ENCODE peak calls at places on chromosomes 16 and 17, in nine cellular contexts. One of them, this sample, is unnamed.

GRCh38 chr17:44356241-44356640 is 7.4 kb downstream of the FAM171A2 start:
- DNase-seq in stimulated activated CD8-positive, alpha-beta memory T cell treated with anti-CD3 and anti-CD28 coated beads, Interleukin-15, amount 100 ng/mL, for 1 hour: no peak
- DNase-seq in 8988T: peak
- DNase-seq in choroid plexus epithelial cell: no peak
- DNase-seq in activated T-helper 1 cell treated with anti-CD3 and anti-CD28 coated beads, Interleukin-12 subunit alpha, Interleukin-12 subunit beta, Interleukin-2, Interleukin-4 antibody, amounts not matched to agents 30 ng/mL and 10 ng/mL and 1 ng/mL, durations not matched to agents 14 hours and 24 hours and 36 hours: no peak
- DNase-seq in fibroblast of villous mesenchyme: no peak
- DNase-seq in memory B cell: no peak
- DNase-seq in T1000: no peak
- DNase-seq in renal cortical epithelial cell: no peak
- DNase-seq in this sample: no peak

GRCh38 chr16:23408242-23409201 is 44.5 kb downstream of the COG7 start:
- DNase-seq in stimulated activated CD8-positive, alpha-beta memory T cell treated with anti-CD3 and anti-CD28 coated beads, Interleukin-15, amount 100 ng/mL, for 1 hour: no peak
- DNase-seq in 8988T: peak
- DNase-seq in activated T-helper 1 cell treated with anti-CD3 and anti-CD28 coated beads, Interleukin-12 subunit alpha, Interleukin-12 subunit beta, Interleukin-2, Interleukin-4 antibody, amounts not matched to agents 30 ng/mL and 10 ng/mL and 1 ng/mL, durations not matched to agents 14 hours and 24 hours and 36 hours: no peak
- DNase-seq in T1000: no peak
- DNase-seq in choroid plexus epithelial cell: peak
- DNase-seq in fibroblast of villous mesenchyme: peak
- DNase-seq in memory B cell: no peak
- DNase-seq in renal cortical epithelial cell: no peak
- DNase-seq in this sample: no peak

GRCh38 chr17:1011138-1011537 is 14.2 kb downstream of the TIMM22 start:
- DNase-seq in fibroblast of villous mesenchyme: no peak
- DNase-seq in 8988T: no peak
- DNase-seq in choroid plexus epithelial cell: no peak
- DNase-seq in renal cortical epithelial cell: no peak
- DNase-seq in T1000: no peak
- DNase-seq in memory B cell: no peak
- DNase-seq in activated T-helper 1 cell treated with anti-CD3 and anti-CD28 coated beads, Interleukin-12 subunit alpha, Interleukin-12 subunit beta, Interleukin-2, Interleukin-4 antibody, amounts not matched to agents 30 ng/mL and 10 ng/mL and 1 ng/mL, durations not matched to agents 14 hours and 24 hours and 36 hours: no peak
- DNase-seq in stimulated activated CD8-positive, alpha-beta memory T cell treated with anti-CD3 and anti-CD28 coated beads, Interleukin-15, amount 100 ng/mL, for 1 hour: no peak
- DNase-seq in this sample: no peak

GRCh38 chr17:36936455-36936934 is 780 bp upstream of the LHX1 start:
- DNase-seq in stimulated activated CD8-positive, alpha-beta memory T cell treated with anti-CD3 and anti-CD28 coated beads, Interleukin-15, amount 100 ng/mL, for 1 hour: no peak
- DNase-seq in activated T-helper 1 cell treated with anti-CD3 and anti-CD28 coated beads, Interleukin-12 subunit alpha, Interleukin-12 subunit beta, Interleukin-2, Interleukin-4 antibody, amounts not matched to agents 30 ng/mL and 10 ng/mL and 1 ng/mL, durations not matched to agents 14 hours and 24 hours and 36 hours: no peak
- DNase-seq in memory B cell: peak
- DNase-seq in T1000: no peak
- DNase-seq in 8988T: no peak
- DNase-seq in renal cortical epithelial cell: no peak
- DNase-seq in choroid plexus epithelial cell: no peak
- DNase-seq in fibroblast of villous mesenchyme: no peak
- DNase-seq in this sample: no peak

GRCh38 chr16:67154578-67155304 is 3.9 kb upstream of the B3GNT9 start:
- DNase-seq in T1000: no peak
- DNase-seq in stimulated activated CD8-positive, alpha-beta memory T cell treated with anti-CD3 and anti-CD28 coated beads, Interleukin-15, amount 100 ng/mL, for 1 hour: no peak
- DNase-seq in renal cortical epithelial cell: no peak
- DNase-seq in choroid plexus epithelial cell: no peak
- DNase-seq in fibroblast of villous mesenchyme: no peak
- DNase-seq in memory B cell: peak
- DNase-seq in activated T-helper 1 cell treated with anti-CD3 and anti-CD28 coated beads, Interleukin-12 subunit alpha, Interleukin-12 subunit beta, Interleukin-2, Interleukin-4 antibody, amounts not matched to agents 30 ng/mL and 10 ng/mL and 1 ng/mL, durations not matched to agents 14 hours and 24 hours and 36 hours: no peak
- DNase-seq in 8988T: peak
- DNase-seq in this sample: no peak

GRCh38 chr17:73476890-73477350 is 165.1 kb upstream of the CDC42EP4 start:
- DNase-seq in choroid plexus epithelial cell: no peak
- DNase-seq in stimulated activated CD8-positive, alpha-beta memory T cell treated with anti-CD3 and anti-CD28 coated beads, Interleukin-15, amount 100 ng/mL, for 1 hour: no peak
- DNase-seq in 8988T: no peak
- DNase-seq in renal cortical epithelial cell: no peak
- DNase-seq in fibroblast of villous mesenchyme: no peak
- DNase-seq in T1000: no peak
- DNase-seq in memory B cell: no peak
- DNase-seq in activated T-helper 1 cell treated with anti-CD3 and anti-CD28 coated beads, Interleukin-12 subunit alpha, Interleukin-12 subunit beta, Interleukin-2, Interleukin-4 antibody, amounts not matched to agents 30 ng/mL and 10 ng/mL and 1 ng/mL, durations not matched to agents 14 hours and 24 hours and 36 hours: no peak
- DNase-seq in this sample: no peak

GRCh38 chr16:55759983-55760664 is 72.8 kb downstream of the CES1 start:
- DNase-seq in 8988T: no peak
- DNase-seq in stimulated activated CD8-positive, alpha-beta memory T cell treated with anti-CD3 and anti-CD28 coated beads, Interleukin-15, amount 100 ng/mL, for 1 hour: no peak
- DNase-seq in choroid plexus epithelial cell: no peak
- DNase-seq in T1000: no peak
- DNase-seq in memory B cell: no peak
- DNase-seq in renal cortical epithelial cell: no peak
- DNase-seq in fibroblast of villous mesenchyme: no peak
- DNase-seq in activated T-helper 1 cell treated with anti-CD3 and anti-CD28 coated beads, Interleukin-12 subunit alpha, Interleukin-12 subunit beta, Interleukin-2, Interleukin-4 antibody, amounts not matched to agents 30 ng/mL and 10 ng/mL and 1 ng/mL, durations not matched to agents 14 hours and 24 hours and 36 hours: no peak
- DNase-seq in this sample: no peak

GRCh38 chr16:20221208-20221607 is 106.1 kb downstream of the GP2 start:
- DNase-seq in renal cortical epithelial cell: no peak
- DNase-seq in memory B cell: no peak
- DNase-seq in T1000: no peak
- DNase-seq in stimulated activated CD8-positive, alpha-beta memory T cell treated with anti-CD3 and anti-CD28 coated beads, Interleukin-15, amount 100 ng/mL, for 1 hour: no peak
- DNase-seq in activated T-helper 1 cell treated with anti-CD3 and anti-CD28 coated beads, Interleukin-12 subunit alpha, Interleukin-12 subunit beta, Interleukin-2, Interleukin-4 antibody, amounts not matched to agents 30 ng/mL and 10 ng/mL and 1 ng/mL, durations not matched to agents 14 hours and 24 hours and 36 hours: no peak
- DNase-seq in 8988T: no peak
- DNase-seq in choroid plexus epithelial cell: no peak
- DNase-seq in fibroblast of villous mesenchyme: no peak
- DNase-seq in this sample: no peak

GRCh38 chr16:81598083-81598482 is 153.5 kb downstream of the CMIP start:
- DNase-seq in activated T-helper 1 cell treated with anti-CD3 and anti-CD28 coated beads, Interleukin-12 subunit alpha, Interleukin-12 subunit beta, Interleukin-2, Interleukin-4 antibody, amounts not matched to agents 30 ng/mL and 10 ng/mL and 1 ng/mL, durations not matched to agents 14 hours and 24 hours and 36 hours: no peak
- DNase-seq in memory B cell: no peak
- DNase-seq in T1000: no peak
- DNase-seq in 8988T: no peak
- DNase-seq in choroid plexus epithelial cell: no peak
- DNase-seq in stimulated activated CD8-positive, alpha-beta memory T cell treated with anti-CD3 and anti-CD28 coated beads, Interleukin-15, amount 100 ng/mL, for 1 hour: no peak
- DNase-seq in renal cortical epithelial cell: no peak
- DNase-seq in fibroblast of villous mesenchyme: no peak
- DNase-seq in this sample: no peak

GRCh38 chr17:49925916-49926315 is 43.1 kb upstream of the DLX4 start:
- DNase-seq in renal cortical epithelial cell: no peak
- DNase-seq in choroid plexus epithelial cell: no peak
- DNase-seq in 8988T: no peak
- DNase-seq in fibroblast of villous mesenchyme: no peak
- DNase-seq in activated T-helper 1 cell treated with anti-CD3 and anti-CD28 coated beads, Interleukin-12 subunit alpha, Interleukin-12 subunit beta, Interleukin-2, Interleukin-4 antibody, amounts not matched to agents 30 ng/mL and 10 ng/mL and 1 ng/mL, durations not matched to agents 14 hours and 24 hours and 36 hours: no peak
- DNase-seq in memory B cell: no peak
- DNase-seq in stimulated activated CD8-positive, alpha-beta memory T cell treated with anti-CD3 and anti-CD28 coated beads, Interleukin-15, amount 100 ng/mL, for 1 hour: no peak
- DNase-seq in T1000: no peak
- DNase-seq in this sample: no peak

GRCh38 chr17:50871369-50871768 is 5.2 kb upstream of the TOB1 start:
- DNase-seq in stimulated activated CD8-positive, alpha-beta memory T cell treated with anti-CD3 and anti-CD28 coated beads, Interleukin-15, amount 100 ng/mL, for 1 hour: no peak
- DNase-seq in choroid plexus epithelial cell: no peak
- DNase-seq in renal cortical epithelial cell: no peak
- DNase-seq in 8988T: no peak
- DNase-seq in memory B cell: no peak
- DNase-seq in activated T-helper 1 cell treated with anti-CD3 and anti-CD28 coated beads, Interleukin-12 subunit alpha, Interleukin-12 subunit beta, Interleukin-2, Interleukin-4 antibody, amounts not matched to agents 30 ng/mL and 10 ng/mL and 1 ng/mL, durations not matched to agents 14 hours and 24 hours and 36 hours: peak
- DNase-seq in fibroblast of villous mesenchyme: no peak
- DNase-seq in T1000: no peak
- DNase-seq in this sample: no peak

GRCh38 chr16:30157214-30157613 is 26.2 kb upstream of the CORO1A start:
- DNase-seq in renal cortical epithelial cell: no peak
- DNase-seq in activated T-helper 1 cell treated with anti-CD3 and anti-CD28 coated beads, Interleukin-12 subunit alpha, Interleukin-12 subunit beta, Interleukin-2, Interleukin-4 antibody, amounts not matched to agents 30 ng/mL and 10 ng/mL and 1 ng/mL, durations not matched to agents 14 hours and 24 hours and 36 hours: no peak
- DNase-seq in T1000: no peak
- DNase-seq in memory B cell: no peak
- DNase-seq in stimulated activated CD8-positive, alpha-beta memory T cell treated with anti-CD3 and anti-CD28 coated beads, Interleukin-15, amount 100 ng/mL, for 1 hour: no peak
- DNase-seq in choroid plexus epithelial cell: no peak
- DNase-seq in 8988T: no peak
- DNase-seq in fibroblast of villous mesenchyme: no peak
- DNase-seq in this sample: no peak

GRCh38 chr16:19210175-19210924 is 42.3 kb downstream of the SYT17 start:
- DNase-seq in activated T-helper 1 cell treated with anti-CD3 and anti-CD28 coated beads, Interleukin-12 subunit alpha, Interleukin-12 subunit beta, Interleukin-2, Interleukin-4 antibody, amounts not matched to agents 30 ng/mL and 10 ng/mL and 1 ng/mL, durations not matched to agents 14 hours and 24 hours and 36 hours: no peak
- DNase-seq in fibroblast of villous mesenchyme: peak
- DNase-seq in renal cortical epithelial cell: no peak
- DNase-seq in memory B cell: no peak
- DNase-seq in stimulated activated CD8-positive, alpha-beta memory T cell treated with anti-CD3 and anti-CD28 coated beads, Interleukin-15, amount 100 ng/mL, for 1 hour: no peak
- DNase-seq in T1000: no peak
- DNase-seq in choroid plexus epithelial cell: peak
- DNase-seq in 8988T: no peak
- DNase-seq in this sample: no peak

GRCh38 chr17:58183514-58183913 is 9.0 kb upstream of the EPX start:
- DNase-seq in stimulated activated CD8-positive, alpha-beta memory T cell treated with anti-CD3 and anti-CD28 coated beads, Interleukin-15, amount 100 ng/mL, for 1 hour: no peak
- DNase-seq in choroid plexus epithelial cell: no peak
- DNase-seq in 8988T: no peak
- DNase-seq in renal cortical epithelial cell: no peak
- DNase-seq in activated T-helper 1 cell treated with anti-CD3 and anti-CD28 coated beads, Interleukin-12 subunit alpha, Interleukin-12 subunit beta, Interleukin-2, Interleukin-4 antibody, amounts not matched to agents 30 ng/mL and 10 ng/mL and 1 ng/mL, durations not matched to agents 14 hours and 24 hours and 36 hours: no peak
- DNase-seq in T1000: no peak
- DNase-seq in memory B cell: no peak
- DNase-seq in fibroblast of villous mesenchyme: no peak
- DNase-seq in this sample: no peak

GRCh38 chr16:52773026-52773425 is 226.1 kb upstream of the TOX3 start:
- DNase-seq in fibroblast of villous mesenchyme: no peak
- DNase-seq in T1000: no peak
- DNase-seq in memory B cell: no peak
- DNase-seq in stimulated activated CD8-positive, alpha-beta memory T cell treated with anti-CD3 and anti-CD28 coated beads, Interleukin-15, amount 100 ng/mL, for 1 hour: no peak
- DNase-seq in 8988T: no peak
- DNase-seq in choroid plexus epithelial cell: no peak
- DNase-seq in renal cortical epithelial cell: no peak
- DNase-seq in activated T-helper 1 cell treated with anti-CD3 and anti-CD28 coated beads, Interleukin-12 subunit alpha, Interleukin-12 subunit beta, Interleukin-2, Interleukin-4 antibody, amounts not matched to agents 30 ng/mL and 10 ng/mL and 1 ng/mL, durations not matched to agents 14 hours and 24 hours and 36 hours: no peak
- DNase-seq in this sample: no peak

GRCh38 chr17:74282587-74283370 is 8.7 kb downstream of the DNAI2 start:
- DNase-seq in memory B cell: no peak
- DNase-seq in activated T-helper 1 cell treated with anti-CD3 and anti-CD28 coated beads, Interleukin-12 subunit alpha, Interleukin-12 subunit beta, Interleukin-2, Interleukin-4 antibody, amounts not matched to agents 30 ng/mL and 10 ng/mL and 1 ng/mL, durations not matched to agents 14 hours and 24 hours and 36 hours: peak
- DNase-seq in choroid plexus epithelial cell: no peak
- DNase-seq in 8988T: no peak
- DNase-seq in renal cortical epithelial cell: no peak
- DNase-seq in fibroblast of villous mesenchyme: peak
- DNase-seq in stimulated activated CD8-positive, alpha-beta memory T cell treated with anti-CD3 and anti-CD28 coated beads, Interleukin-15, amount 100 ng/mL, for 1 hour: peak
- DNase-seq in T1000: no peak
- DNase-seq in this sample: no peak

GRCh38 chr16:86545481-86545880 is 9.6 kb downstream of the MTHFSD start:
- DNase-seq in 8988T: no peak
- DNase-seq in choroid plexus epithelial cell: no peak
- DNase-seq in renal cortical epithelial cell: no peak
- DNase-seq in fibroblast of villous mesenchyme: no peak
- DNase-seq in T1000: no peak
- DNase-seq in memory B cell: no peak
- DNase-seq in activated T-helper 1 cell treated with anti-CD3 and anti-CD28 coated beads, Interleukin-12 subunit alpha, Interleukin-12 subunit beta, Interleukin-2, Interleukin-4 antibody, amounts not matched to agents 30 ng/mL and 10 ng/mL and 1 ng/mL, durations not matched to agents 14 hours and 24 hours and 36 hours: no peak
- DNase-seq in stimulated activated CD8-positive, alpha-beta memory T cell treated with anti-CD3 and anti-CD28 coated beads, Interleukin-15, amount 100 ng/mL, for 1 hour: no peak
- DNase-seq in this sample: no peak

GRCh38 chr17:11356371-11356770 is 115.4 kb downstream of the SHISA6 start:
- DNase-seq in activated T-helper 1 cell treated with anti-CD3 and anti-CD28 coated beads, Interleukin-12 subunit alpha, Interleukin-12 subunit beta, Interleukin-2, Interleukin-4 antibody, amounts not matched to agents 30 ng/mL and 10 ng/mL and 1 ng/mL, durations not matched to agents 14 hours and 24 hours and 36 hours: no peak
- DNase-seq in stimulated activated CD8-positive, alpha-beta memory T cell treated with anti-CD3 and anti-CD28 coated beads, Interleukin-15, amount 100 ng/mL, for 1 hour: no peak
- DNase-seq in renal cortical epithelial cell: no peak
- DNase-seq in fibroblast of villous mesenchyme: no peak
- DNase-seq in choroid plexus epithelial cell: no peak
- DNase-seq in 8988T: no peak
- DNase-seq in T1000: no peak
- DNase-seq in memory B cell: no peak
- DNase-seq in this sample: no peak

GRCh38 chr16:22642689-22643088 is 132.0 kb downstream of the NPIPB5 start:
- DNase-seq in 8988T: no peak
- DNase-seq in choroid plexus epithelial cell: no peak
- DNase-seq in fibroblast of villous mesenchyme: no peak
- DNase-seq in activated T-helper 1 cell treated with anti-CD3 and anti-CD28 coated beads, Interleukin-12 subunit alpha, Interleukin-12 subunit beta, Interleukin-2, Interleukin-4 antibody, amounts not matched to agents 30 ng/mL and 10 ng/mL and 1 ng/mL, durations not matched to agents 14 hours and 24 hours and 36 hours: no peak
- DNase-seq in stimulated activated CD8-positive, alpha-beta memory T cell treated with anti-CD3 and anti-CD28 coated beads, Interleukin-15, amount 100 ng/mL, for 1 hour: no peak
- DNase-seq in renal cortical epithelial cell: no peak
- DNase-seq in T1000: no peak
- DNase-seq in memory B cell: no peak
- DNase-seq in this sample: no peak

GRCh38 chr16:29987371-29988085 is 7.9 kb downstream of the HIRIP3 start:
- DNase-seq in renal cortical epithelial cell: no peak
- DNase-seq in activated T-helper 1 cell treated with anti-CD3 and anti-CD28 coated beads, Interleukin-12 subunit alpha, Interleukin-12 subunit beta, Interleukin-2, Interleukin-4 antibody, amounts not matched to agents 30 ng/mL and 10 ng/mL and 1 ng/mL, durations not matched to agents 14 hours and 24 hours and 36 hours: no peak
- DNase-seq in choroid plexus epithelial cell: no peak
- DNase-seq in 8988T: no peak
- DNase-seq in stimulated activated CD8-positive, alpha-beta memory T cell treated with anti-CD3 and anti-CD28 coated beads, Interleukin-15, amount 100 ng/mL, for 1 hour: no peak
- DNase-seq in fibroblast of villous mesenchyme: no peak
- DNase-seq in T1000: no peak
- DNase-seq in memory B cell: no peak
- DNase-seq in this sample: no peak

GRCh38 chr17:58507123-58507634 is 7.3 kb downstream of the MTMR4 start:
- DNase-seq in activated T-helper 1 cell treated with anti-CD3 and anti-CD28 coated beads, Interleukin-12 subunit alpha, Interleukin-12 subunit beta, Interleukin-2, Interleukin-4 antibody, amounts not matched to agents 30 ng/mL and 10 ng/mL and 1 ng/mL, durations not matched to agents 14 hours and 24 hours and 36 hours: no peak
- DNase-seq in fibroblast of villous mesenchyme: peak
- DNase-seq in renal cortical epithelial cell: no peak
- DNase-seq in T1000: peak
- DNase-seq in 8988T: peak
- DNase-seq in choroid plexus epithelial cell: peak
- DNase-seq in memory B cell: no peak
- DNase-seq in stimulated activated CD8-positive, alpha-beta memory T cell treated with anti-CD3 and anti-CD28 coated beads, Interleukin-15, amount 100 ng/mL, for 1 hour: no peak
- DNase-seq in this sample: no peak

GRCh38 chr17:67514998-67515397 is 137.9 kb downstream of the PITPNC1 start:
- DNase-seq in stimulated activated CD8-positive, alpha-beta memory T cell treated with anti-CD3 and anti-CD28 coated beads, Interleukin-15, amount 100 ng/mL, for 1 hour: no peak
- DNase-seq in memory B cell: no peak
- DNase-seq in T1000: no peak
- DNase-seq in fibroblast of villous mesenchyme: no peak
- DNase-seq in 8988T: no peak
- DNase-seq in renal cortical epithelial cell: no peak
- DNase-seq in choroid plexus epithelial cell: no peak
- DNase-seq in activated T-helper 1 cell treated with anti-CD3 and anti-CD28 coated beads, Interleukin-12 subunit alpha, Interleukin-12 subunit beta, Interleukin-2, Interleukin-4 antibody, amounts not matched to agents 30 ng/mL and 10 ng/mL and 1 ng/mL, durations not matched to agents 14 hours and 24 hours and 36 hours: no peak
- DNase-seq in this sample: no peak

GRCh38 chr17:79838541-79839274 is 532 bp downstream of the CBX4 start:
- DNase-seq in activated T-helper 1 cell treated with anti-CD3 and anti-CD28 coated beads, Interleukin-12 subunit alpha, Interleukin-12 subunit beta, Interleukin-2, Interleukin-4 antibody, amounts not matched to agents 30 ng/mL and 10 ng/mL and 1 ng/mL, durations not matched to agents 14 hours and 24 hours and 36 hours: peak
- DNase-seq in choroid plexus epithelial cell: peak
- DNase-seq in renal cortical epithelial cell: peak
- DNase-seq in memory B cell: peak
- DNase-seq in 8988T: no peak
- DNase-seq in T1000: peak
- DNase-seq in stimulated activated CD8-positive, alpha-beta memory T cell treated with anti-CD3 and anti-CD28 coated beads, Interleukin-15, amount 100 ng/mL, for 1 hour: no peak
- DNase-seq in fibroblast of villous mesenchyme: peak
- DNase-seq in this sample: no peak

GRCh38 chr17:34603974-34604373 is 24.6 kb downstream of the TMEM132E start:
- DNase-seq in T1000: no peak
- DNase-seq in 8988T: no peak
- DNase-seq in memory B cell: no peak
- DNase-seq in activated T-helper 1 cell treated with anti-CD3 and anti-CD28 coated beads, Interleukin-12 subunit alpha, Interleukin-12 subunit beta, Interleukin-2, Interleukin-4 antibody, amounts not matched to agents 30 ng/mL and 10 ng/mL and 1 ng/mL, durations not matched to agents 14 hours and 24 hours and 36 hours: no peak
- DNase-seq in stimulated activated CD8-positive, alpha-beta memory T cell treated with anti-CD3 and anti-CD28 coated beads, Interleukin-15, amount 100 ng/mL, for 1 hour: no peak
- DNase-seq in choroid plexus epithelial cell: no peak
- DNase-seq in fibroblast of villous mesenchyme: no peak
- DNase-seq in renal cortical epithelial cell: no peak
- DNase-seq in this sample: no peak

GRCh38 chr16:85847036-85847435 is 47.5 kb downstream of the COX4I1 start:
- DNase-seq in fibroblast of villous mesenchyme: no peak
- DNase-seq in activated T-helper 1 cell treated with anti-CD3 and anti-CD28 coated beads, Interleukin-12 subunit alpha, Interleukin-12 subunit beta, Interleukin-2, Interleukin-4 antibody, amounts not matched to agents 30 ng/mL and 10 ng/mL and 1 ng/mL, durations not matched to agents 14 hours and 24 hours and 36 hours: no peak
- DNase-seq in memory B cell: no peak
- DNase-seq in choroid plexus epithelial cell: no peak
- DNase-seq in T1000: no peak
- DNase-seq in renal cortical epithelial cell: no peak
- DNase-seq in stimulated activated CD8-positive, alpha-beta memory T cell treated with anti-CD3 and anti-CD28 coated beads, Interleukin-15, amount 100 ng/mL, for 1 hour: no peak
- DNase-seq in 8988T: no peak
- DNase-seq in this sample: no peak

This sample was measured in amniotic stem cell.